ENCODE peak calls at places on chromosome 9, in ten cellular contexts. One of them, this sample, is unnamed.

GRCh38 chr9:34929506-34930102 is 28.5 kb upstream of the PHF24 start:
- DNase-seq in stimulated activated CD8-positive, alpha-beta memory T cell treated with anti-CD3 and anti-CD28 coated beads, Interleukin-12 subunit alpha, Interleukin-12 subunit beta, amount 100 ng/mL, for 4 hours: peak; percentile 3
- DNase-seq in RCC 7860: no peak
- DNase-seq in Ammon's horn: peak; percentile 63
- DNase-seq in GM04504: no peak
- DNase-seq in cardiac muscle cell: peak; percentile 64
- DNase-seq in iPS-NIHi11: peak; percentile 59
- DNase-seq in hippocampal formation: no peak
- DNase-seq in tibial artery: no peak
- DNase-seq in fibroblast of the aortic adventitia: peak; percentile 14
- DNase-seq in this sample: no peak

GRCh38 chr9:31290731-31291130 is 1093.7 kb upstream of the ACO1 start:
- DNase-seq in stimulated activated CD8-positive, alpha-beta memory T cell treated with anti-CD3 and anti-CD28 coated beads, Interleukin-12 subunit alpha, Interleukin-12 subunit beta, amount 100 ng/mL, for 4 hours: no peak
- DNase-seq in RCC 7860: no peak
- DNase-seq in Ammon's horn: no peak
- DNase-seq in GM04504: no peak
- DNase-seq in cardiac muscle cell: no peak
- DNase-seq in iPS-NIHi11: no peak
- DNase-seq in hippocampal formation: no peak
- DNase-seq in tibial artery: no peak
- DNase-seq in fibroblast of the aortic adventitia: no peak
- DNase-seq in this sample: no peak

GRCh38 chr9:130866474-130866965 is 30.1 kb downstream of the QRFP start:
- DNase-seq in stimulated activated CD8-positive, alpha-beta memory T cell treated with anti-CD3 and anti-CD28 coated beads, Interleukin-12 subunit alpha, Interleukin-12 subunit beta, amount 100 ng/mL, for 4 hours: no peak
- DNase-seq in RCC 7860: peak; percentile 93
- DNase-seq in Ammon's horn: peak; percentile 74
- DNase-seq in GM04504: peak; percentile 66
- DNase-seq in cardiac muscle cell: peak; percentile 86
- DNase-seq in iPS-NIHi11: peak; percentile 85
- DNase-seq in hippocampal formation: peak; percentile 41
- DNase-seq in tibial artery: peak; percentile 70
- DNase-seq in fibroblast of the aortic adventitia: peak; percentile 89
- DNase-seq in this sample: peak; percentile 73

GRCh38 chr9:92332577-92333287 is 7.0 kb downstream of the CENPP start:
- DNase-seq in stimulated activated CD8-positive, alpha-beta memory T cell treated with anti-CD3 and anti-CD28 coated beads, Interleukin-12 subunit alpha, Interleukin-12 subunit beta, amount 100 ng/mL, for 4 hours: no peak
- DNase-seq in RCC 7860: no peak
- DNase-seq in Ammon's horn: no peak
- DNase-seq in GM04504: no peak
- DNase-seq in cardiac muscle cell: no peak
- DNase-seq in iPS-NIHi11: no peak
- DNase-seq in hippocampal formation: no peak
- DNase-seq in tibial artery: no peak
- DNase-seq in fibroblast of the aortic adventitia: peak; percentile 85
- DNase-seq in this sample: no peak

GRCh38 chr9:115093550-115093949 is 24.4 kb downstream of the TNC start:
- DNase-seq in stimulated activated CD8-positive, alpha-beta memory T cell treated with anti-CD3 and anti-CD28 coated beads, Interleukin-12 subunit alpha, Interleukin-12 subunit beta, amount 100 ng/mL, for 4 hours: no peak
- DNase-seq in RCC 7860: no peak
- DNase-seq in Ammon's horn: no peak
- DNase-seq in GM04504: no peak
- DNase-seq in cardiac muscle cell: no peak
- DNase-seq in iPS-NIHi11: no peak
- DNase-seq in hippocampal formation: no peak
- DNase-seq in tibial artery: no peak
- DNase-seq in fibroblast of the aortic adventitia: no peak
- DNase-seq in this sample: no peak

GRCh38 chr9:136705564-136705963 is 6.8 kb upstream of the DIPK1B start:
- DNase-seq in stimulated activated CD8-positive, alpha-beta memory T cell treated with anti-CD3 and anti-CD28 coated beads, Interleukin-12 subunit alpha, Interleukin-12 subunit beta, amount 100 ng/mL, for 4 hours: no peak
- DNase-seq in RCC 7860: peak; percentile 12
- DNase-seq in Ammon's horn: no peak
- DNase-seq in GM04504: no peak
- DNase-seq in cardiac muscle cell: no peak
- DNase-seq in iPS-NIHi11: no peak
- DNase-seq in hippocampal formation: no peak
- DNase-seq in tibial artery: no peak
- DNase-seq in fibroblast of the aortic adventitia: no peak
- DNase-seq in this sample: no peak

GRCh38 chr9:92294297-92294676 is 790 bp upstream of the IARS1 start:
- DNase-seq in stimulated activated CD8-positive, alpha-beta memory T cell treated with anti-CD3 and anti-CD28 coated beads, Interleukin-12 subunit alpha, Interleukin-12 subunit beta, amount 100 ng/mL, for 4 hours: no peak
- DNase-seq in RCC 7860: peak; percentile 42
- DNase-seq in Ammon's horn: peak; percentile 22
- DNase-seq in GM04504: no peak
- DNase-seq in cardiac muscle cell: no peak
- DNase-seq in iPS-NIHi11: no peak
- DNase-seq in hippocampal formation: no peak
- DNase-seq in tibial artery: no peak
- DNase-seq in fibroblast of the aortic adventitia: peak; percentile 38
- DNase-seq in this sample: no peak

GRCh38 chr9:115008536-115008935 is 78.1 kb upstream of the TNFSF8 start:
- DNase-seq in stimulated activated CD8-positive, alpha-beta memory T cell treated with anti-CD3 and anti-CD28 coated beads, Interleukin-12 subunit alpha, Interleukin-12 subunit beta, amount 100 ng/mL, for 4 hours: no peak
- DNase-seq in RCC 7860: peak; percentile 85
- DNase-seq in Ammon's horn: no peak
- DNase-seq in GM04504: peak; percentile 77
- DNase-seq in cardiac muscle cell: no peak
- DNase-seq in iPS-NIHi11: no peak
- DNase-seq in hippocampal formation: no peak
- DNase-seq in tibial artery: no peak
- DNase-seq in fibroblast of the aortic adventitia: peak; percentile 84
- DNase-seq in this sample: peak; percentile 86

GRCh38 chr9:6640268-6641072 is 5.1 kb downstream of the GLDC start:
- DNase-seq in stimulated activated CD8-positive, alpha-beta memory T cell treated with anti-CD3 and anti-CD28 coated beads, Interleukin-12 subunit alpha, Interleukin-12 subunit beta, amount 100 ng/mL, for 4 hours: no peak
- DNase-seq in RCC 7860: no peak
- DNase-seq in Ammon's horn: no peak
- DNase-seq in GM04504: no peak
- DNase-seq in cardiac muscle cell: no peak
- DNase-seq in iPS-NIHi11: no peak
- DNase-seq in hippocampal formation: no peak
- DNase-seq in tibial artery: no peak
- DNase-seq in fibroblast of the aortic adventitia: no peak
- DNase-seq in this sample: peak; percentile 16

GRCh38 chr9:111994831-111995458 is 98.3 kb downstream of the UGCG start:
- DNase-seq in stimulated activated CD8-positive, alpha-beta memory T cell treated with anti-CD3 and anti-CD28 coated beads, Interleukin-12 subunit alpha, Interleukin-12 subunit beta, amount 100 ng/mL, for 4 hours: no peak
- DNase-seq in RCC 7860: peak; percentile 88
- DNase-seq in Ammon's horn: no peak
- DNase-seq in GM04504: no peak
- DNase-seq in cardiac muscle cell: no peak
- DNase-seq in iPS-NIHi11: no peak
- DNase-seq in hippocampal formation: no peak
- DNase-seq in tibial artery: no peak
- DNase-seq in fibroblast of the aortic adventitia: peak; percentile 33
- DNase-seq in this sample: peak; percentile 69

GRCh38 chr9:93659837-93660177 is 83.4 kb downstream of the PHF2 start:
- DNase-seq in stimulated activated CD8-positive, alpha-beta memory T cell treated with anti-CD3 and anti-CD28 coated beads, Interleukin-12 subunit alpha, Interleukin-12 subunit beta, amount 100 ng/mL, for 4 hours: no peak
- DNase-seq in RCC 7860: no peak
- DNase-seq in Ammon's horn: no peak
- DNase-seq in GM04504: no peak
- DNase-seq in cardiac muscle cell: no peak
- DNase-seq in iPS-NIHi11: no peak
- DNase-seq in hippocampal formation: no peak
- DNase-seq in tibial artery: no peak
- DNase-seq in fibroblast of the aortic adventitia: no peak
- DNase-seq in this sample: no peak

GRCh38 chr9:34898846-34899245 is 59.2 kb upstream of the PHF24 start:
- DNase-seq in stimulated activated CD8-positive, alpha-beta memory T cell treated with anti-CD3 and anti-CD28 coated beads, Interleukin-12 subunit alpha, Interleukin-12 subunit beta, amount 100 ng/mL, for 4 hours: no peak
- DNase-seq in RCC 7860: no peak
- DNase-seq in Ammon's horn: peak; percentile 92
- DNase-seq in GM04504: no peak
- DNase-seq in cardiac muscle cell: no peak
- DNase-seq in iPS-NIHi11: no peak
- DNase-seq in hippocampal formation: peak; percentile 83
- DNase-seq in tibial artery: no peak
- DNase-seq in fibroblast of the aortic adventitia: no peak
- DNase-seq in this sample: no peak

GRCh38 chr9:116101516-116101915 is 52.1 kb upstream of the PAPPA start:
- DNase-seq in stimulated activated CD8-positive, alpha-beta memory T cell treated with anti-CD3 and anti-CD28 coated beads, Interleukin-12 subunit alpha, Interleukin-12 subunit beta, amount 100 ng/mL, for 4 hours: no peak
- DNase-seq in RCC 7860: no peak
- DNase-seq in Ammon's horn: peak; percentile 9
- DNase-seq in GM04504: no peak
- DNase-seq in cardiac muscle cell: no peak
- DNase-seq in iPS-NIHi11: no peak
- DNase-seq in hippocampal formation: no peak
- DNase-seq in tibial artery: no peak
- DNase-seq in fibroblast of the aortic adventitia: peak; percentile 86
- DNase-seq in this sample: no peak

GRCh38 chr9:37730256-37730655 is 23.3 kb upstream of the TRMT10B start:
- DNase-seq in stimulated activated CD8-positive, alpha-beta memory T cell treated with anti-CD3 and anti-CD28 coated beads, Interleukin-12 subunit alpha, Interleukin-12 subunit beta, amount 100 ng/mL, for 4 hours: no peak
- DNase-seq in RCC 7860: no peak
- DNase-seq in Ammon's horn: no peak
- DNase-seq in GM04504: peak; percentile 8
- DNase-seq in cardiac muscle cell: no peak
- DNase-seq in iPS-NIHi11: no peak
- DNase-seq in hippocampal formation: no peak
- DNase-seq in tibial artery: no peak
- DNase-seq in fibroblast of the aortic adventitia: no peak
- DNase-seq in this sample: no peak

GRCh38 chr9:96050876-96051185 is 175.3 kb downstream of the ERCC6L2 start:
- DNase-seq in stimulated activated CD8-positive, alpha-beta memory T cell treated with anti-CD3 and anti-CD28 coated beads, Interleukin-12 subunit alpha, Interleukin-12 subunit beta, amount 100 ng/mL, for 4 hours: no peak
- DNase-seq in RCC 7860: no peak
- DNase-seq in Ammon's horn: no peak
- DNase-seq in GM04504: no peak
- DNase-seq in cardiac muscle cell: no peak
- DNase-seq in iPS-NIHi11: no peak
- DNase-seq in hippocampal formation: no peak
- DNase-seq in tibial artery: no peak
- DNase-seq in fibroblast of the aortic adventitia: no peak
- DNase-seq in this sample: no peak

GRCh38 chr9:133693116-133693515 is 45.0 kb downstream of the SARDH start:
- DNase-seq in stimulated activated CD8-positive, alpha-beta memory T cell treated with anti-CD3 and anti-CD28 coated beads, Interleukin-12 subunit alpha, Interleukin-12 subunit beta, amount 100 ng/mL, for 4 hours: no peak
- DNase-seq in RCC 7860: no peak
- DNase-seq in Ammon's horn: no peak
- DNase-seq in GM04504: no peak
- DNase-seq in cardiac muscle cell: no peak
- DNase-seq in iPS-NIHi11: no peak
- DNase-seq in hippocampal formation: no peak
- DNase-seq in tibial artery: no peak
- DNase-seq in fibroblast of the aortic adventitia: no peak
- DNase-seq in this sample: no peak

GRCh38 chr9:137632432-137633161 is 13.8 kb downstream of the EHMT1 start:
- DNase-seq in stimulated activated CD8-positive, alpha-beta memory T cell treated with anti-CD3 and anti-CD28 coated beads, Interleukin-12 subunit alpha, Interleukin-12 subunit beta, amount 100 ng/mL, for 4 hours: no peak
- DNase-seq in RCC 7860: no peak
- DNase-seq in Ammon's horn: no peak
- DNase-seq in GM04504: no peak
- DNase-seq in cardiac muscle cell: no peak
- DNase-seq in iPS-NIHi11: no peak
- DNase-seq in hippocampal formation: peak; percentile 5
- DNase-seq in tibial artery: no peak
- DNase-seq in fibroblast of the aortic adventitia: peak; percentile 61
- DNase-seq in this sample: no peak

GRCh38 chr9:89661391-89661949 is 56.7 kb downstream of the GADD45G start:
- DNase-seq in stimulated activated CD8-positive, alpha-beta memory T cell treated with anti-CD3 and anti-CD28 coated beads, Interleukin-12 subunit alpha, Interleukin-12 subunit beta, amount 100 ng/mL, for 4 hours: no peak
- DNase-seq in RCC 7860: no peak
- DNase-seq in Ammon's horn: peak; percentile 49
- DNase-seq in GM04504: no peak
- DNase-seq in cardiac muscle cell: peak; percentile 40
- DNase-seq in iPS-NIHi11: no peak
- DNase-seq in hippocampal formation: peak; percentile 75
- DNase-seq in tibial artery: no peak
- DNase-seq in fibroblast of the aortic adventitia: no peak
- DNase-seq in this sample: no peak

GRCh38 chr9:130444565-130445221 is at the start of gene ASS1:
- DNase-seq in stimulated activated CD8-positive, alpha-beta memory T cell treated with anti-CD3 and anti-CD28 coated beads, Interleukin-12 subunit alpha, Interleukin-12 subunit beta, amount 100 ng/mL, for 4 hours: peak; percentile 49
- DNase-seq in RCC 7860: no peak
- DNase-seq in Ammon's horn: no peak
- DNase-seq in GM04504: no peak
- DNase-seq in cardiac muscle cell: peak; percentile 81
- DNase-seq in iPS-NIHi11: peak; percentile 89
- DNase-seq in hippocampal formation: no peak
- DNase-seq in tibial artery: peak; percentile 55
- DNase-seq in fibroblast of the aortic adventitia: no peak
- DNase-seq in this sample: no peak

GRCh38 chr9:98707158-98708102 is 1.3 kb downstream of the GABBR2 start:
- DNase-seq in stimulated activated CD8-positive, alpha-beta memory T cell treated with anti-CD3 and anti-CD28 coated beads, Interleukin-12 subunit alpha, Interleukin-12 subunit beta, amount 100 ng/mL, for 4 hours: no peak
- DNase-seq in RCC 7860: no peak
- DNase-seq in Ammon's horn: peak; percentile 77
- DNase-seq in GM04504: peak; percentile 70
- DNase-seq in cardiac muscle cell: peak; percentile 86
- DNase-seq in iPS-NIHi11: peak; percentile 80
- DNase-seq in hippocampal formation: peak; percentile 18
- DNase-seq in tibial artery: no peak
- DNase-seq in fibroblast of the aortic adventitia: peak; percentile 79
- DNase-seq in this sample: peak; percentile 10

GRCh38 chr9:136975624-136976023 is 1.7 kb upstream of the PTGDS start:
- DNase-seq in stimulated activated CD8-positive, alpha-beta memory T cell treated with anti-CD3 and anti-CD28 coated beads, Interleukin-12 subunit alpha, Interleukin-12 subunit beta, amount 100 ng/mL, for 4 hours: no peak
- DNase-seq in RCC 7860: peak; percentile 61
- DNase-seq in Ammon's horn: peak; percentile 91
- DNase-seq in GM04504: no peak
- DNase-seq in cardiac muscle cell: no peak
- DNase-seq in iPS-NIHi11: peak; percentile 79
- DNase-seq in hippocampal formation: peak; percentile 36
- DNase-seq in tibial artery: no peak
- DNase-seq in fibroblast of the aortic adventitia: no peak
- DNase-seq in this sample: no peak

GRCh38 chr9:98080346-98080745 is 23.8 kb downstream of the NANS start:
- DNase-seq in stimulated activated CD8-positive, alpha-beta memory T cell treated with anti-CD3 and anti-CD28 coated beads, Interleukin-12 subunit alpha, Interleukin-12 subunit beta, amount 100 ng/mL, for 4 hours: no peak
- DNase-seq in RCC 7860: no peak
- DNase-seq in Ammon's horn: no peak
- DNase-seq in GM04504: peak; percentile 44
- DNase-seq in cardiac muscle cell: no peak
- DNase-seq in iPS-NIHi11: no peak
- DNase-seq in hippocampal formation: no peak
- DNase-seq in tibial artery: no peak
- DNase-seq in fibroblast of the aortic adventitia: peak; percentile 14
- DNase-seq in this sample: no peak

GRCh38 chr9:130860458-130861316 is 25.6 kb downstream of the ABL1 start:
- DNase-seq in stimulated activated CD8-positive, alpha-beta memory T cell treated with anti-CD3 and anti-CD28 coated beads, Interleukin-12 subunit alpha, Interleukin-12 subunit beta, amount 100 ng/mL, for 4 hours: no peak
- DNase-seq in RCC 7860: peak; percentile 98
- DNase-seq in Ammon's horn: peak; percentile 78
- DNase-seq in GM04504: peak; percentile 90
- DNase-seq in cardiac muscle cell: peak; percentile 81
- DNase-seq in iPS-NIHi11: no peak
- DNase-seq in hippocampal formation: no peak
- DNase-seq in tibial artery: peak; percentile 91
- DNase-seq in fibroblast of the aortic adventitia: peak; percentile 96
- DNase-seq in this sample: peak; percentile 96

GRCh38 chr9:76691761-76692313 is 72.4 kb upstream of the PCA3 start:
- DNase-seq in stimulated activated CD8-positive, alpha-beta memory T cell treated with anti-CD3 and anti-CD28 coated beads, Interleukin-12 subunit alpha, Interleukin-12 subunit beta, amount 100 ng/mL, for 4 hours: no peak
- DNase-seq in RCC 7860: no peak
- DNase-seq in Ammon's horn: peak; percentile 75
- DNase-seq in GM04504: no peak
- DNase-seq in cardiac muscle cell: peak; percentile 23
- DNase-seq in iPS-NIHi11: peak; percentile 32
- DNase-seq in hippocampal formation: peak; percentile 66
- DNase-seq in tibial artery: no peak
- DNase-seq in fibroblast of the aortic adventitia: no peak
- DNase-seq in this sample: no peak

GRCh38 chr9:89766981-89767380 is 162.2 kb downstream of the GADD45G start:
- DNase-seq in stimulated activated CD8-positive, alpha-beta memory T cell treated with anti-CD3 and anti-CD28 coated beads, Interleukin-12 subunit alpha, Interleukin-12 subunit beta, amount 100 ng/mL, for 4 hours: no peak
- DNase-seq in RCC 7860: no peak
- DNase-seq in Ammon's horn: no peak
- DNase-seq in GM04504: no peak
- DNase-seq in cardiac muscle cell: no peak
- DNase-seq in iPS-NIHi11: no peak
- DNase-seq in hippocampal formation: no peak
- DNase-seq in tibial artery: no peak
- DNase-seq in fibroblast of the aortic adventitia: no peak
- DNase-seq in this sample: no peak

GRCh38 chr9:6955251-6955921 is 197.6 kb downstream of the KDM4C start:
- DNase-seq in stimulated activated CD8-positive, alpha-beta memory T cell treated with anti-CD3 and anti-CD28 coated beads, Interleukin-12 subunit alpha, Interleukin-12 subunit beta, amount 100 ng/mL, for 4 hours: no peak
- DNase-seq in RCC 7860: no peak
- DNase-seq in Ammon's horn: peak; percentile 82
- DNase-seq in GM04504: no peak
- DNase-seq in cardiac muscle cell: peak; percentile 32
- DNase-seq in iPS-NIHi11: peak; percentile 40
- DNase-seq in hippocampal formation: peak; percentile 55
- DNase-seq in tibial artery: no peak
- DNase-seq in fibroblast of the aortic adventitia: peak; percentile 73
- DNase-seq in this sample: no peak

GRCh38 chr9:26262431-26262830 is 584.2 kb upstream of the TUSC1 start:
- DNase-seq in stimulated activated CD8-positive, alpha-beta memory T cell treated with anti-CD3 and anti-CD28 coated beads, Interleukin-12 subunit alpha, Interleukin-12 subunit beta, amount 100 ng/mL, for 4 hours: no peak
- DNase-seq in RCC 7860: peak; percentile 20
- DNase-seq in Ammon's horn: no peak
- DNase-seq in GM04504: no peak
- DNase-seq in cardiac muscle cell: no peak
- DNase-seq in iPS-NIHi11: no peak
- DNase-seq in hippocampal formation: no peak
- DNase-seq in tibial artery: no peak
- DNase-seq in fibroblast of the aortic adventitia: no peak
- DNase-seq in this sample: no peak

GRCh38 chr9:69412741-69413150 is 87.7 kb downstream of the ENTREP1 start:
- DNase-seq in stimulated activated CD8-positive, alpha-beta memory T cell treated with anti-CD3 and anti-CD28 coated beads, Interleukin-12 subunit alpha, Interleukin-12 subunit beta, amount 100 ng/mL, for 4 hours: no peak
- DNase-seq in RCC 7860: peak; percentile 20
- DNase-seq in Ammon's horn: peak; percentile 71
- DNase-seq in GM04504: peak; percentile 32
- DNase-seq in cardiac muscle cell: peak; percentile 81
- DNase-seq in iPS-NIHi11: peak; percentile 87
- DNase-seq in hippocampal formation: no peak
- DNase-seq in tibial artery: peak; percentile 45
- DNase-seq in fibroblast of the aortic adventitia: peak; percentile 77
- DNase-seq in this sample: peak; percentile 19